ENCODE peak calls at places on chromosome 11, in seven cellular contexts. F is coronary artery, L is AG10803, Q is left ventricle myocardium inferior, M is Calu3, O is GM12865, R is bronchial epithelial cell. S is an unnamed sample.
A peak's percentile ranks its signal among the peaks of the same experiment; 100 is the strongest.

GRCh38 chr11:12076840-12077534 is 33.4 kb upstream of the MICAL2 start:
- DNase-seq in F (no peak), L (no peak), Q (no peak), R (no peak), O (no peak), M (no peak), S (no peak)

GRCh38 chr11:120210651-120211521 is at the start of gene OAF:
- DNase-seq in M (peak; percentile 53), R (peak; percentile 62), L (peak; percentile 73), Q (peak; percentile 84), F (no peak), O (peak; percentile 82), S (peak; percentile 93)

GRCh38 chr11:118917488-118918127 is 8.1 kb downstream of the BCL9L start:
- DNase-seq in L (peak; percentile 95), O (no peak), M (peak; percentile 65), F (peak; percentile 94), R (peak; percentile 86), Q (peak; percentile 68), S (no peak)

GRCh38 chr11:64924910-64925284 is 408 bp downstream of the PPP2R5B start:
- DNase-seq in F (no peak), R (no peak), O (no peak), M (no peak), L (no peak), Q (no peak), S (peak; percentile 53)

GRCh38 chr11:59552844-59553243 is 41.5 kb downstream of the OR4D9 start:
- DNase-seq in M (no peak), L (no peak), O (no peak), F (no peak), R (no peak), Q (no peak), S (no peak)

GRCh38 chr11:44593194-44593593 is 27.7 kb downstream of the CD82 start:
- DNase-seq in R (peak; percentile 46), Q (no peak), O (no peak), F (no peak), L (no peak), M (no peak), S (no peak)

GRCh38 chr11:88179141-88179540 is 3.9 kb upstream of the RAB38 start:
- DNase-seq in L (peak; percentile 33), R (peak; percentile 99), M (peak; percentile 1), Q (no peak), F (no peak), O (peak; percentile 85), S (peak; percentile 32)

GRCh38 chr11:112652786-112653390 is 308.3 kb upstream of the NCAM1 start:
- DNase-seq in L (peak; percentile 55), Q (no peak), R (peak; percentile 81), O (no peak), F (no peak), M (no peak), S (no peak)

GRCh38 chr11:105265859-105266258 is 126.3 kb upstream of the CARD18 start:
- DNase-seq in M (no peak), Q (no peak), F (no peak), R (peak; percentile 74), O (no peak), L (peak; percentile 25), S (no peak)

DNA sequence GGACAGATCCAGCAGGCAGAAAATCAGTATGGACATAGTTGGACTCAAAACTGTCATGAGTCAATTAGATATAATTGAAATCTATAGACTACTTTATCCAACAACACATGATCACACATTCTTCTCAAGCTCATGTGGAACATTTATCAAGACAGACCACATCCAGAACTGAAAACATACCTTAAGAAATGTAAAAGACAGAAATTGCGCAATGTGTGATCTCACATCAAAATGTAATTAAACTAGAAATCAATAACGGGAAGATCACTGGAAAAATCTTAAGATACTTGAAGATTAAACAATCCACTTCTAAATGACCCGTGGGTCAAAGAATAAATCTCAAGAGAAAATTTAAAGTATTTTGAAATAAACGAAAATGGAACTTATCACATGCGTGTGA is 435.3 kb downstream of the OPCML start:
- DNase-seq in O (no peak), L (no peak), M (no peak), Q (no peak), F (no peak), R (no peak), S (no peak)
- TF ChIP-seq CTCF in O (no peak), L (no peak), M (no peak), Q (no peak), F (no peak), R (no peak), S (no peak)

GRCh38 chr11:362642-363442 is 6.5 kb upstream of the B4GALNT4 start:
- DNase-seq in M (no peak), R (no peak), Q (no peak), F (no peak), O (no peak), L (no peak), S (peak; percentile 20)

GRCh38 chr11:360326-361280 is 8.7 kb upstream of the B4GALNT4 start:
- DNase-seq in Q (no peak), M (no peak), O (no peak), L (no peak), R (no peak), F (peak; percentile 80), S (no peak)

GRCh38 chr11:365831-366230 is 3.5 kb upstream of the B4GALNT4 start:
- DNase-seq in M (no peak), L (no peak), O (no peak), R (no peak), Q (no peak), F (no peak), S (peak; percentile 14)

GRCh38 chr11:364991-365390 is 4.3 kb upstream of the B4GALNT4 start:
- DNase-seq in M (no peak), O (no peak), F (no peak), R (no peak), Q (no peak), L (no peak), S (peak; percentile 28)

DNA sequence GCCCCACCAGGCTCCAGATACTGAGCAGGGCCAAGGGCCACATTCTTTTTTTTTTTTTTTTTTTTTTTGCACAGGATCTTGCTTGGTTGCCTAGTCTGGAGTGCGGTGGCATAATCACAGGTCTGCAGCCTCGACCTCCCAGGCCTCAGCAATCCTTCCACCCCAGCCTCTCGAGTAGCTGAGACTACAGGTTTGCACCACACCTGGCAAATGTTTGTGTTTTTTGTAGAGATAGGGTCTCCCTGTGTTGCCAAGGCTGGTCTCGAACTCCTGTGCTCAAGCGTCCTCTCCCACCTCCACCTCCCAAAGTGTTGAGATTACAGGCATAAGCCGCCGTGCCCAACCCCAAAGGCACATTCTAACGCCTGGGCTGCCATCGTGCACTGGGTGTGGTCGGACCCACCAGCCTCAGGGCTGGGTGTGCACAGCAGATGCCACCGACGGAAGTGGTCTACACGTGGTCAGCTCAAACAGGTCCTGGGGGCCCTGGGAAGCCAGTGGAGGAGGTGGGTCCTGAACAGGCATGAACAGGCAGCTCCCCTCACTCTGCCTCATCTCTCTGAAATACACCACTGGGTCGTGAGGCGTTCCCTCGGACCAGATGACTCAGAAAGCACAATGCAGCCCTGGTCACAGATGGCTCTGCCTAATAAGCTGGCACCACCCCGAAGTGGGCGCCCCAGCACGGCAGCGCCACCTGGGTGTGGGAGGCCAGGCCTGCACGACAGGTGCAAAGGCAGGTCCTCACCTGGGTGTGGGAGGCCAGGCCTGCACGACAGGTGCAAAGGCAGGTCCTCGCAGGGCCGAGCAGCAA is 5.1 kb upstream of the B4GALNT4 start:
- DNase-seq in Q (no peak), L (peak; percentile 28), O (peak; percentile 72), M (peak; percentile 75), F (no peak), R (peak; percentile 77), S (peak; percentile 61)
- TF ChIP-seq CTCF in Q (no peak), L (peak; percentile 23), O (peak; percentile 64), M (no peak), F (no peak), R (peak; percentile 82), S (peak; percentile 7)

DNA sequence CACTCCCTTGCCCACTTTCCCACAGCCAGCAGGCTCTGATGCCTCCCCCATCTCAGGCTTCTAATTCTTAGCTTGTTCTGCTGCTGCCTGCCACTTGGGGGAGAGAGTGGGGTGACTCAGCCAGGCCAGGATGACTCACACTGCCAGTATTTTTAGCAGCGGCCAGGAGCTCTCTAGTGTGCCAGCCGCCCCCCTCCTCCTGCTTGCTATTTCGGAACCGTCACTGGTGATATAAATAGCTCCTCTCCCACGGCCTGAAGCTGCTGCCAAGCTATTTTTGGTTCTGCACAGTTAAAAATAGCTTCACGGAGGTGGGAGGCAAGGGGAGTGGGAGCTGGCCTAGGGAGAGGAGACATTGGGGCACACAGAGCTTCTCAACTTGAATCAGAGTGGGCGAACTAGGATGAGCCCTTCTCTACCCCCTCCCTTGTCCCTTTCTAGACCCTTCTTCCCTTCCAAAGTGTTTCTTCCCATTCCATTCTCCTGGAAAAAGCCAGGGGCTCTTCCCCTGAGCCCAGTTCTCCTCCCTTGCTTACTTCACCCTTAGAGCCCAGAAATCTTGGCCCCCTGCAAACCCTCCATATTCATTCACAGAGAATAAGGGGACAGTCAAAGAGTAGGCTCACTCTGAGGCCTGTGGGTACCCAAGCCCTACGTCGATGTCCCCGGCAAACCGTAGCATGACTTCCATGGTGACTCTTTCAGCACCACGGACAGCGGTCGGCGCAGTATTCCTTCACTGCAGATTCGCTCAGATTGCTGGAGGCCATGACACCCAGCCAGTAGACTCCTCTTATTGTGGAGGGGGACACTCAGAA is 2.5 kb upstream of the NPAS4 start:
- DNase-seq in F (peak; percentile 94), L (peak; percentile 96), R (peak; percentile 80), Q (peak; percentile 80), O (peak; percentile 57), M (peak; percentile 77), S (peak; percentile 65)
- TF ChIP-seq CTCF in F (no peak), L (peak; percentile 69), R (peak; percentile 66), Q (peak; percentile 54), O (peak; percentile 42), M (peak; percentile 66), S (peak; percentile 24)

DNA sequence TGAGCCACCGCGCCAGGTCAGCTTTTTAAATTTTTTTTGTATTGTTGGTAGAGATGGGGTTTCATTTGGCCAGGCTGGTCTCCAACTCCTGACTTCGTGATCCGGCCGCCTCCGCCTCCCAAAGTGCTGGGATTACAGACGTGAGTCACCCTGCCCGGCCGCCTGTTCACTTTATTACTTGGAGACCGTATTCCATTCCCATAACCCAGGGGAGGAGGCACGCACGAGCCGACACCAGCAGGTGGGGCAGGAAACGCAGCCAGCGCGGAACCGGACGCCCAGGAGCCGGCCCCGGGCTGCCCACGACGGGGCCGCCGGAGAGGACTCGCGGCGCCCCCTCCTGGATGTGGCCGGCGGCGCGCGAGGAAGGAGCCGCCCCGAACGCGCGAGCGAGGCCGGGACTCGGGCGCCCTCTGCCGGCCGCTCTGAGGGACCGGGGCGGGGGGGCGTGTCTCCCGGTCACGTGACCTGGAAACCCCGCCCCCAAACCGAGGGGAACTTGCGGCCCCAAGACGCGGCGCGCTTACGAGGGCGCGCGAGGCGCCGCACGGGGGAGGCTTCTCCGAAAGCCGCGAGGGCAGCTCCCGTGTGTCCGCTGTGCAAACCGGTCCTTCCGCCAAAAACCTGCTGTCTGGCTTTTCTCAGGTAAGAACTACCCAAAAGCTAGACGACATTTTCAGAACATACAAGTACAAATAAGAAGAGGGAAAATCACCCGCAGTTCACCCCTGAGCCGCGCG is 11.6 kb upstream of the RNH1 start:
- DNase-seq in F (peak; percentile 95), L (peak; percentile 98), O (peak; percentile 81), R (peak; percentile 93), M (peak; percentile 93), Q (peak; percentile 89), S (peak; percentile 97)
- TF ChIP-seq CTCF in F (peak; percentile 100), L (peak; percentile 40), O (peak; percentile 67), R (peak; percentile 86), M (peak; percentile 94), Q (peak; percentile 100), S (peak; percentile 97)

S was measured in GM13976.